ENCODE peak calls at places on chromosomes 4 and X, in six cellular contexts. One of them, this sample, is unnamed. For H3K27me3, the result is how much of the 10 kb centered on the place peaks cover.

GRCh38 chr4:144575181-144575580 is 70.8 kb upstream of the HHIP start:
- DNase-seq in aorta: no peak
- DNase-seq in ovary: no peak
- DNase-seq in mammary epithelial cell: no peak
- DNase-seq in lower lobe of right lung: no peak
- DNase-seq in suprapubic skin: no peak
- DNase-seq in this sample: peak

GRCh38 chr4:110135523-110135922 is 62.9 kb downstream of the ELOVL6 start:
- DNase-seq in mammary epithelial cell: no peak
- DNase-seq in suprapubic skin: no peak
- DNase-seq in ovary: no peak
- DNase-seq in lower lobe of right lung: no peak
- DNase-seq in aorta: no peak
- DNase-seq in this sample: no peak

GRCh38 chr4:118732591-118733330 is 47.6 kb downstream of the METTL14 start:
- DNase-seq in lower lobe of right lung: no peak
- DNase-seq in mammary epithelial cell: peak
- DNase-seq in aorta: no peak
- DNase-seq in suprapubic skin: no peak
- DNase-seq in ovary: no peak
- DNase-seq in this sample: no peak

GRCh38 chr4:112982677-112983076 is 66.8 kb upstream of the ANK2 start:
- DNase-seq in lower lobe of right lung: no peak
- DNase-seq in ovary: no peak
- DNase-seq in aorta: no peak
- DNase-seq in suprapubic skin: no peak
- DNase-seq in mammary epithelial cell: no peak
- DNase-seq in this sample: no peak

GRCh38 chrX:261167-261857 is 19.9 kb upstream of the PLCXD1 start:
- DNase-seq in aorta: no peak
- DNase-seq in lower lobe of right lung: peak
- DNase-seq in ovary: peak
- DNase-seq in mammary epithelial cell: peak
- DNase-seq in suprapubic skin: no peak
- DNase-seq in this sample: no peak

GRCh38 chr4:41734366-41734765 is 14.2 kb downstream of the PHOX2B start:
- DNase-seq in lower lobe of right lung: no peak
- DNase-seq in aorta: no peak
- DNase-seq in ovary: no peak
- DNase-seq in suprapubic skin: no peak
- DNase-seq in mammary epithelial cell: no peak
- DNase-seq in this sample: no peak

GRCh38 chrX:50609796-50610195 is 139.2 kb upstream of the DGKK start:
- DNase-seq in mammary epithelial cell: peak
- DNase-seq in suprapubic skin: no peak
- DNase-seq in lower lobe of right lung: no peak
- DNase-seq in ovary: no peak
- DNase-seq in aorta: no peak
- DNase-seq in this sample: no peak

GRCh38 chr4:37693450-37694190 is 7.4 kb upstream of the RELL1 start:
- DNase-seq in ovary: no peak
- DNase-seq in mammary epithelial cell: peak
- DNase-seq in aorta: no peak
- DNase-seq in suprapubic skin: no peak
- DNase-seq in lower lobe of right lung: no peak
- DNase-seq in this sample: no peak

GRCh38 chr4:48017108-48017527 is 546 bp downstream of the NIPAL1 start:
- DNase-seq in ovary: peak
- DNase-seq in aorta: peak
- DNase-seq in suprapubic skin: peak
- DNase-seq in lower lobe of right lung: peak
- DNase-seq in mammary epithelial cell: peak
- DNase-seq in this sample: peak

GRCh38 chrX:17160971-17161370 is 214.0 kb upstream of the NHS start:
- DNase-seq in suprapubic skin: no peak
- DNase-seq in aorta: no peak
- DNase-seq in mammary epithelial cell: no peak
- DNase-seq in ovary: no peak
- DNase-seq in lower lobe of right lung: no peak
- DNase-seq in this sample: no peak

GRCh38 chr4:95386410-95386809 is 162.4 kb downstream of the UNC5C start:
- DNase-seq in mammary epithelial cell: no peak
- DNase-seq in ovary: no peak
- DNase-seq in aorta: no peak
- DNase-seq in lower lobe of right lung: no peak
- DNase-seq in suprapubic skin: no peak
- DNase-seq in this sample: no peak

GRCh38 chrX:143945171-143945570 is 61.3 kb downstream of the UBE2NL start:
- DNase-seq in mammary epithelial cell: peak
- DNase-seq in ovary: no peak
- DNase-seq in aorta: no peak
- DNase-seq in suprapubic skin: no peak
- DNase-seq in lower lobe of right lung: no peak
- DNase-seq in this sample: no peak

GRCh38 chr4:126779446-126780166 is 853.2 kb upstream of the INTU start:
- DNase-seq in suprapubic skin: peak
- DNase-seq in ovary: no peak
- DNase-seq in aorta: no peak
- DNase-seq in mammary epithelial cell: no peak
- DNase-seq in lower lobe of right lung: no peak
- DNase-seq in this sample: no peak

GRCh38 chr4:30716671-30717207 is 3.4 kb upstream of the PCDH7 start:
- DNase-seq in mammary epithelial cell: peak
- DNase-seq in lower lobe of right lung: no peak
- DNase-seq in aorta: peak
- DNase-seq in ovary: no peak
- DNase-seq in suprapubic skin: no peak
- DNase-seq in this sample: no peak

DNA sequence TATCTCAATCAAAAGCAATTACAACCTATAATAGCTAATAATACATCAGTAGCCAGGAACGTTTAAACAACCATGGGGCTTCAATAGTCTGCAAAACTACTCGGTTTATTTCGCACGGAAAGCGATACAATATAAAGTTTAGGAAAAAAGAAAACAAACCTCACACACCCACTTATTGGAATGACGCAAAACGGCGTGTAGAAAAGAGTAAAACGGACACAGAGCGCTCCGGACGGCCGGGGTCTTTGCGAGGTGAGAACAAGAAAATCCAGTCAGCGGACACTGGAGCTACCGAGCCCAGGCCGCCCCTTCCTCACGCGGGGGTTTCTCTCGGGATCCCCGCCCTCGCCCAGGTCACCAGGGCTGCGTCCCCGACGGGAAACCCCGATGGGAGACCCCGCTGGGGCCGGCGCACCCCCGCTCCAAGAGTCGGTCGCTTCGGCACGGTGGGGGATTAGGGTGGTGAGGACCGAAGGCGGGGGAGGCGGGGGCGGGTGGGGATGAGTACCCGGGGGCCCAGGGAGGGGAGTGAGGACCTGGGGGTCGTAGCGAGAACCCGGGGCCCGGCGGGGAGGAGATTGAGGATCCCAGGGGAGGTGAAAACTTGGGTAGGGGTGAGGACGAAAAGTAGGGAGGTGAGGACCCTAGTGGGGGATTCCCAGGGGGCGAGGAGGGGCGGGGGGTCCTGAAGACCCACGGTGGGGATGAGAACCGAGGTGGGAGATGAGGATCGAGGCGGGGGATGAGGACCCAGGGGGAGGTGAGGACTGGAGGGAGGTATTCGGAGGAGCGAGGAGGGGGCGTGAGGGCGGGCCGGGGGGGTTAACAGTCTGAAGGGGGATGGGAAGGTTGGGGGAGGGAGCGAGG is 737 bp downstream of the NELFA start:
- DNase-seq in lower lobe of right lung: peak
- DNase-seq in ovary: peak
- DNase-seq in aorta: no peak
- DNase-seq in suprapubic skin: peak
- DNase-seq in mammary epithelial cell: no peak
- DNase-seq in this sample: no peak
- H3K4me3 ChIP-seq in lower lobe of right lung: peak
- H3K4me3 ChIP-seq in ovary: peak
- H3K4me3 ChIP-seq in aorta: peak
- H3K4me3 ChIP-seq in suprapubic skin: peak
- H3K4me3 ChIP-seq in mammary epithelial cell: peak
- H3K4me3 ChIP-seq in this sample: peak

DNA sequence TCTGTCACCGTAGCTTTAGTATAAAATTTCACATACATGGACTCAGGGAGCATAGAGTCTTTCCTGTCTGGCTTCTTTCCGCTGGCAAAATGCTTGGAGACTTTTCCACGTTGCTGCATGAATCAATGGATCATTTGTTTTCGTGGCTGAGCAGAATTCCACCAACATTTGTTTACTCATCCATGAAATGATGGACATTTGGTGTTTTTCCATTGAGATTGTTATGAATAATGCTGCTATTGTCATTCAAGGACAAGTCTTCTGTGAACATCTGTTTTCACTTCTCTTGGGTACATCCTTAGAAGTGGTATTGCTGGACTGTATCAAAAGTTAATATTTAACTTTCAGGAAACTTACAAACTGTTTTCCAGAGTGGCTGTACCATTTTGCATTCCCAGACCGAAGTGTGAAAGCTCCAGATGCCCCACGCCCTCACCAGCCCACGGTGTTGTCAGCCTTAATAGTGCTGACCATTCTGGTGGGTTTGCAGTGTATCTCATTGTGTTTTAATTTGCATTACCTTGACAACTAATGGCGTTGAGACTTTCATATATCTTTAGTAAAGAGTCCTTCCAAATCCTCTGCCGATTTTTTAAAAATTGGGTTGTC is 5.8 kb upstream of the TMEM271 start:
- DNase-seq in ovary: no peak
- DNase-seq in aorta: no peak
- DNase-seq in suprapubic skin: no peak
- DNase-seq in lower lobe of right lung: no peak
- DNase-seq in mammary epithelial cell: no peak
- DNase-seq in this sample: no peak
- H3K27me3 ChIP-seq in ovary: under half
- H3K27me3 ChIP-seq in aorta: under half
- H3K27me3 ChIP-seq in suprapubic skin: under half
- H3K27me3 ChIP-seq in lower lobe of right lung: under half
- H3K27me3 ChIP-seq in mammary epithelial cell: under half
- H3K27me3 ChIP-seq in this sample: under half

GRCh38 chrX:36963069-36963808 is 44.9 kb upstream of the FAM47C start:
- DNase-seq in lower lobe of right lung: no peak
- DNase-seq in suprapubic skin: no peak
- DNase-seq in ovary: no peak
- DNase-seq in mammary epithelial cell: no peak
- DNase-seq in aorta: no peak
- DNase-seq in this sample: no peak
- H3K4me3 ChIP-seq in lower lobe of right lung: no peak
- H3K4me3 ChIP-seq in suprapubic skin: no peak
- H3K4me3 ChIP-seq in ovary: no peak
- H3K4me3 ChIP-seq in mammary epithelial cell: no peak
- H3K4me3 ChIP-seq in aorta: no peak
- H3K4me3 ChIP-seq in this sample: no peak

GRCh38 chr4:8699479-8700145 is 107.0 kb downstream of the CPZ start:
- DNase-seq in ovary: no peak
- DNase-seq in lower lobe of right lung: no peak
- DNase-seq in mammary epithelial cell: no peak
- DNase-seq in aorta: no peak
- DNase-seq in suprapubic skin: no peak
- DNase-seq in this sample: no peak

GRCh38 chr4:8697826-8698225 is 105.3 kb downstream of the CPZ start:
- DNase-seq in aorta: no peak
- DNase-seq in mammary epithelial cell: no peak
- DNase-seq in lower lobe of right lung: no peak
- DNase-seq in suprapubic skin: no peak
- DNase-seq in ovary: no peak
- DNase-seq in this sample: no peak

GRCh38 chr4:8696369-8697127 is 104.0 kb downstream of the CPZ start:
- DNase-seq in mammary epithelial cell: no peak
- DNase-seq in aorta: no peak
- DNase-seq in ovary: no peak
- DNase-seq in lower lobe of right lung: no peak
- DNase-seq in suprapubic skin: no peak
- DNase-seq in this sample: no peak

GRCh38 chr4:8699063-8699385 is 106.5 kb downstream of the CPZ start:
- DNase-seq in aorta: no peak
- DNase-seq in lower lobe of right lung: no peak
- DNase-seq in ovary: no peak
- DNase-seq in suprapubic skin: no peak
- DNase-seq in mammary epithelial cell: no peak
- DNase-seq in this sample: no peak

DNA sequence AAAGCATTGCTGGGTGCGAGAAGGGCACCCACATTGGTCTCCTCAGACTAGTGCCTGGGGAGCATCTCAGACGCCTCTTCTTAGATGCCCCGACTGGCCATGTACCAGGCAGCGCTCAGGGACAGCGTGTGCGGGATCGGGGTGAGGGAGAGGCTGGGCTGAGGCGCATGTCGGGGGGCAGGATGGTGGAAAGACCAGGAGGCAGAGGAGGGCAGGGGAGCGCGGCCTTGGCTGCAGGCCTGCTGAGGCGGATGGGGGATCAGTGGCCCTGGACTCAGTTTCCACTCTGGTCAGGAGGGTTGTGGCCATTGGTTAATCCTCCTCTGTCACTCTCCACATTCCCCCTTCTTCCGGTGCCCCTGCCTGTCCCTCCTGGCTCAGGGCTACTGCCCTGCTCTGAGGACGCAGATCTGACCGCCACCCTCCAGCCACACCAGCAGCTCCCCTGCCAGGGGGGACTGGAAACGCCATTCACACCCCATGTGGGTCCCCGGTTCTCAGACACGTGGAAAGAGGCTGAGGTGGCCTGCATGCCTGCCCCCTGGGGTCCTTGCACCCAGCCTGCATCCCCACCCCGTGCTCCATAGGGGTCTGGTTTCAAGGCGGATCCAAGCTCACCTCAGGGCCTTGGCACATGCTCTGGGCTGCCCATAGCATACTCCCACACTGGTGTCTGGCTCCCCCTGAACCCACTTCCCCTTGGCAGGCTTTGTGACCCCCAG is 105.9 kb downstream of the CPZ start:
- DNase-seq in suprapubic skin: no peak
- DNase-seq in ovary: no peak
- DNase-seq in aorta: no peak
- DNase-seq in mammary epithelial cell: no peak
- DNase-seq in lower lobe of right lung: no peak
- DNase-seq in this sample: no peak
- H3K27me3 ChIP-seq in suprapubic skin: half or more
- H3K27me3 ChIP-seq in ovary: under half
- H3K27me3 ChIP-seq in aorta: under half
- H3K27me3 ChIP-seq in mammary epithelial cell: under half
- H3K27me3 ChIP-seq in lower lobe of right lung: half or more
- H3K27me3 ChIP-seq in this sample: under half

GRCh38 chr4:147737623-147738022 is 5.7 kb downstream of the ARHGAP10 start:
- DNase-seq in ovary: no peak
- DNase-seq in mammary epithelial cell: no peak
- DNase-seq in lower lobe of right lung: no peak
- DNase-seq in aorta: no peak
- DNase-seq in suprapubic skin: no peak
- DNase-seq in this sample: no peak

GRCh38 chr4:147736458-147736857 is 4.6 kb downstream of the ARHGAP10 start:
- DNase-seq in lower lobe of right lung: no peak
- DNase-seq in ovary: no peak
- DNase-seq in mammary epithelial cell: peak
- DNase-seq in suprapubic skin: no peak
- DNase-seq in aorta: no peak
- DNase-seq in this sample: no peak

GRCh38 chr4:147734496-147734895 is 2.6 kb downstream of the ARHGAP10 start:
- DNase-seq in lower lobe of right lung: no peak
- DNase-seq in aorta: no peak
- DNase-seq in suprapubic skin: no peak
- DNase-seq in ovary: no peak
- DNase-seq in mammary epithelial cell: no peak
- DNase-seq in this sample: no peak

GRCh38 chr4:147733614-147734344 is 1.9 kb downstream of the ARHGAP10 start:
- DNase-seq in ovary: no peak
- DNase-seq in lower lobe of right lung: no peak
- DNase-seq in aorta: no peak
- DNase-seq in suprapubic skin: no peak
- DNase-seq in mammary epithelial cell: peak
- DNase-seq in this sample: no peak

GRCh38 chr4:147735413-147736301 is 3.8 kb downstream of the ARHGAP10 start:
- DNase-seq in aorta: no peak
- DNase-seq in suprapubic skin: no peak
- DNase-seq in lower lobe of right lung: no peak
- DNase-seq in mammary epithelial cell: no peak
- DNase-seq in ovary: no peak
- DNase-seq in this sample: no peak
- H3K4me3 ChIP-seq in aorta: peak
- H3K4me3 ChIP-seq in suprapubic skin: peak
- H3K4me3 ChIP-seq in lower lobe of right lung: peak
- H3K4me3 ChIP-seq in mammary epithelial cell: no peak
- H3K4me3 ChIP-seq in ovary: no peak
- H3K4me3 ChIP-seq in this sample: no peak